ENCODE peak calls at places on chromosome 10, in seven cellular contexts. M is LoVo, U is cardiac muscle cell, P is AG09309, Z is NCI-H1417, Q is NCI-H748 treated with DMSO at 0.1 percent for 48 hours, X is T-helper 1 cell. D is an unnamed sample.

GRCh38 chr10:12444981-12445700 is 95.8 kb downstream of the CAMK1D start:
- DNase-seq in P (no peak), X (no peak), U (no peak), Z (no peak), Q (no peak), M (no peak), D (no peak)

GRCh38 chr10:70849582-70850016 is 33.9 kb downstream of the SGPL1 start:
- DNase-seq in M (peak; percentile 26), Q (no peak), X (no peak), P (peak; percentile 40), Z (no peak), U (no peak), D (no peak)

GRCh38 chr10:95513008-95513589 is 48.1 kb downstream of the SORBS1 start:
- DNase-seq in Q (no peak), P (no peak), M (no peak), Z (no peak), X (no peak), U (no peak), D (no peak)

GRCh38 chr10:119981826-119982225 is 89.3 kb downstream of the SEC23IP start:
- DNase-seq in Z (no peak), X (no peak), M (peak; percentile 6), P (no peak), U (no peak), Q (no peak), D (no peak)

GRCh38 chr10:112831826-112832225 is 118.2 kb upstream of the TCF7L2 start:
- DNase-seq in P (no peak), Z (no peak), U (no peak), M (no peak), X (no peak), Q (no peak), D (no peak)

GRCh38 chr10:35949820-35950219 is 307.7 kb upstream of the FZD8 start:
- DNase-seq in Q (no peak), X (no peak), M (no peak), U (peak; percentile 11), P (no peak), Z (no peak), D (no peak)

GRCh38 chr10:25934673-25935139 is 677 bp downstream of the MYO3A start:
- DNase-seq in M (no peak), Z (peak; percentile 63), P (no peak), U (peak; percentile 58), X (no peak), Q (peak; percentile 11), D (peak; percentile 79)

GRCh38 chr10:121661451-121661851 is 63.2 kb upstream of the FGFR2 start:
- DNase-seq in P (no peak), Q (no peak), U (no peak), X (no peak), Z (no peak), M (no peak), D (no peak)

GRCh38 chr10:74244097-74244685 is 93.2 kb downstream of the ADK start:
- DNase-seq in M (peak; percentile 39), Q (no peak), X (no peak), U (peak; percentile 70), P (no peak), Z (peak; percentile 15), D (no peak)

D was measured in NCI-H2227 treated with DMSO at 0.1 percent for 48 hours.